ENCODE peak calls at places on chromosomes 13 and 19, in four cellular contexts. S is K562, C is HepG2, W is GM12878. Y is an unnamed sample.

GRCh38 chr19:53915000-53915399 is 5.9 kb downstream of the CACNG7 start:
- DNase-seq in C (no peak), S (peak), W (no peak), Y (peak)

GRCh38 chr19:49071860-49072547 is 495 bp downstream of the KCNA7 start:
- DNase-seq in C (no peak), S (peak), W (no peak), Y (peak)

GRCh38 chr19:36819130-36819630 is 19.0 kb downstream of the ZNF790 start:
- DNase-seq in C (no peak), S (no peak), W (no peak), Y (no peak)

GRCh38 chr19:33507021-33507956 is 14.3 kb downstream of the PEPD start:
- DNase-seq in S (no peak), W (no peak), C (no peak), Y (no peak)

GRCh38 chr19:18765224-18765623 is 25.9 kb downstream of the COMP start:
- DNase-seq in C (no peak), W (no peak), S (no peak), Y (no peak)

GRCh38 chr13:112693831-112694497 is 4.1 kb downstream of the ATP11A start:
- DNase-seq in W (no peak), S (no peak), C (no peak), Y (peak)

GRCh38 chr19:29741226-29741625 is 26.2 kb upstream of the C19orf12 start:
- DNase-seq in W (no peak), S (no peak), C (no peak), Y (no peak)

GRCh38 chr19:14107581-14108461 is 9.7 kb downstream of the PRKACA start:
- DNase-seq in C (no peak), W (no peak), S (no peak), Y (no peak)

GRCh38 chr13:39656325-39656677 is 839 bp downstream of the COG6 start:
- DNase-seq in S (peak), W (no peak), C (no peak), Y (no peak)

GRCh38 chr13:26037302-26037701 is 14.5 kb downstream of the SHISA2 start:
- DNase-seq in W (no peak), S (peak), C (no peak), Y (peak)

GRCh38 chr13:49308104-49308875 is 60.6 kb downstream of the CDADC1 start:
- DNase-seq in W (no peak), C (peak), S (no peak), Y (no peak)

GRCh38 chr13:48302920-48303330 is 626 bp upstream of the RB1 start:
- DNase-seq in S (no peak), C (no peak), W (no peak), Y (no peak)

GRCh38 chr19:56477429-56478338 is 539 bp upstream of the ZNF667 start:
- DNase-seq in W (no peak), S (peak), C (no peak), Y (peak)

GRCh38 chr13:63463782-63464610 is 2048.3 kb upstream of the PCDH20 start:
- DNase-seq in C (no peak), W (peak), S (no peak), Y (no peak)

GRCh38 chr13:62360609-62361008 is 945.0 kb upstream of the PCDH20 start:
- DNase-seq in W (no peak), S (no peak), C (no peak), Y (no peak)

GRCh38 chr19:10586396-10586795 is 716 bp downstream of the AP1M2 start:
- DNase-seq in S (no peak), W (no peak), C (no peak), Y (no peak)

GRCh38 chr13:75541287-75541686 is 3.6 kb upstream of the COMMD6 start:
- DNase-seq in S (peak), C (no peak), W (no peak), Y (no peak)
- TF ChIP-seq MAX in S (no peak), C (no peak), W (no peak), Y (no peak)

GRCh38 chr19:3478409-3479176 is 1.7 kb downstream of the SMIM24 start:
- DNase-seq in W (no peak), C (no peak), S (peak), Y (no peak)

GRCh38 chr19:3479177-3479818 is 1.0 kb downstream of the SMIM24 start:
- DNase-seq in C (no peak), W (no peak), S (peak), Y (peak)

GRCh38 chr19:3479819-3480215 is 508 bp downstream of the SMIM24 start:
- DNase-seq in C (no peak), W (no peak), S (peak), Y (peak)

GRCh38 chr19:3481241-3482090 is 1.1 kb upstream of the SMIM24 start:
- DNase-seq in W (no peak), C (peak), S (peak), Y (no peak)

DNA sequence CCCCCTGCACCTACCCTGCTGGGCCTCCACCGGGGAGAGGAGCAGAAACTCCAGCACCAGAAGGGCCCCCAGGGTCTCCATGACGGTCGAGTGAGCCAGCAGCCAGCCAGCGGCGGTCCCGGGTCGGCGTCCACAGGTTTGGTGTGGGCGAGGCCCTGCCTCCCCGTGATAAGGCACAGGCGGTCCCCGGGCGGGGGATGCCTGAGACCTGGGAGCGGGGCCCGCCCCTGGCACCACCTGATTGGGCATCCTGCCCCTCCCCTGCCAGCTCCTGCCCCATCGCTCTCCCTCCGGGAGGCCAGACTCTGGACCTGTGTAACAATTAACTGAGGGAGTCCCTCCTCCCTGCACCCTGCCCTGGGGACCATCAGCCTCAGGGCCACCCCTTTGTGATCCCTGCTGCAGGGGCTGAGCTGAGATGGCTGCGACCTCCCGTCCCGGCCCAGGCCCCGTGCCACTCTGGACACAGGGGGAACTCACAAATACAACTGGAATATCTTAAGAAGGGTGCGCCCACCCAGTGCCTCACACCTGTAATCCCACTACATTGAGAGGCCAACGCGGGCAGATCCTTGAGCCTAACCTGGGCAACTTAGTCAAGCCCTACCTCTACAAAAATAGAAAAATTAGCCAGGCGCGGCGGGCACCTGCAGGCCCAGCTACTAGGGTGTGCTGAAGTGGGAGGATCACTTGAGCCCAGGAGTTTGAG is at the start of gene SMIM24:
- DNase-seq in C (peak), S (peak), W (no peak), Y (no peak)
- TF ChIP-seq NR2C2 in C (no peak), S (no peak), W (no peak), Y (no peak)

GRCh38 chr19:52825765-52826164 is 4.3 kb upstream of the ZNF28 start:
- DNase-seq in C (no peak), S (no peak), W (no peak), Y (no peak)

DNA sequence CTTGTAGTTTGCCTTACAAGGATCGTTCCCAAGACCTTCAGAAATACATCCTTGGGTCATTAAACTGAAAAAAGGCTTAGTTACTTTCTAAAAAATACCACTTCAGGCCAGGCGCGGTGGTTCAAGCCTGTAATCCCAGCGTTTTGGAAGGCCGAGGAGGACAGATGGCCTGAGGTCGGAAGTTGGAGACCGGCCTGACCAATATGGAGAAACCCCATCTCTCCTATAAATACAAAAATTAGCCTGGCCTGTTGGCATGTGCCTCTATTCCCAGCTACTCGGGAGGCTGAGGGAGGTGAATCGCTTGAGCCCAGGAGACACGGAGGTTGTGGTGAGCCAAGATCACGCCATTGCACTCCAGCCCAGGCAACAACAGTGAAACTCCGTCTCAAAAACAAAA is 2.2 kb upstream of the ZNF28 start:
- DNase-seq in C (no peak), W (no peak), S (no peak), Y (no peak)
- TF ChIP-seq MAX in C (no peak), W (no peak), S (no peak), Y (no peak)

GRCh38 chr19:15298847-15299567 is 33.3 kb downstream of the BRD4 start:
- DNase-seq in C (no peak), W (no peak), S (no peak), Y (no peak)
- TF ChIP-seq NR2C2 in C (no peak), W (no peak), S (no peak), Y (no peak)

GRCh38 chr19:7177926-7178325 is 108.4 kb downstream of the ZNF557 start:
- DNase-seq in S (no peak), C (no peak), W (no peak), Y (no peak)
- TF ChIP-seq MAX in S (no peak), C (no peak), W (no peak), Y (no peak)

DNA sequence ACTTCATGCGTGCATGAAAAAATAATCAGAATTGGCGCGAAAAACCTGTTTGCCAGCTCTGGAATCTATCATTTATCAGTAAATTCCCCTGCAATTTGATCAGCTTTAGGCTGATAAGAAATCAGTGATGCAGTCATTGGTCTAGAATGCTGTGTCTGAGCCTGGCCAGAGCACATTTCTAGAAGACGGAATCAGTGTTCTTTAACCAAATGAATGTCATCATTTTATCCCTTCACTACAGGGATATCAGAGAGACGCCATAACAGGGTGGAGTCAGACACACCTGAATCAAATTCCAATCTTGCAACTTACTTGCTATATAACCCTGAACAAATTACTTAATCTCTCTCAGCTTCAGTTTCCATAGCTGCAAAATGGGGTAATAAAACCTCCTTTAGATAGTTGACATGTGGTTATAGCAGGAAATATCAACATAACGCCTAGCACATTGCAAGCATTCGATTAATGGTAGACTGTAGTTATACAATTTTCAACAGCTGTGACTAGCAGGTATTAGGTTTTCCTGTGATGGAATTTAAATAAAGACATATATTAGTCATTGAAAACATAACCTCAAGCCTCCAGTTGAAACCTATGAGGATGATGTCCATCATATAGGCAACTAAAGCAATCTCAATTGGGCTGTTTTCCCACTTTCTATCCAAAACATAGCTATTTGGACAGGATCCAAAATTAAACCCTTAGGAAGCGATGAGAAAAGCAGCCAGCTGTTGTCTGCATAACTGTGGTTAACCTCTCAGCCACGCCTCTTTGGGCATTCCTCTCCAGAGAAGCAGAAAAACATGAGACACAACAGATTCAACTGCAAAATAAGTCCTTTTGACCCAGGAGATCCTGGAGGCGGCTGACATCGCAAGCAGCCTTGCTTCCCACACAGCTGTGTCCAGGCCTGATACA is 51.6 kb upstream of the UBL3 start:
- DNase-seq in C (no peak), S (peak), W (no peak), Y (no peak)
- TF ChIP-seq NR2C2 in C (no peak), S (no peak), W (no peak), Y (no peak)

GRCh38 chr13:20547479-20547908 is 19.5 kb upstream of the IFT88 start:
- DNase-seq in W (no peak), C (peak), S (no peak), Y (no peak)

GRCh38 chr13:20558982-20559381 is 8.0 kb upstream of the IFT88 start:
- DNase-seq in S (no peak), W (no peak), C (no peak), Y (no peak)

GRCh38 chr13:20550799-20551198 is 16.2 kb upstream of the IFT88 start:
- DNase-seq in S (no peak), C (peak), W (no peak), Y (no peak)

DNA sequence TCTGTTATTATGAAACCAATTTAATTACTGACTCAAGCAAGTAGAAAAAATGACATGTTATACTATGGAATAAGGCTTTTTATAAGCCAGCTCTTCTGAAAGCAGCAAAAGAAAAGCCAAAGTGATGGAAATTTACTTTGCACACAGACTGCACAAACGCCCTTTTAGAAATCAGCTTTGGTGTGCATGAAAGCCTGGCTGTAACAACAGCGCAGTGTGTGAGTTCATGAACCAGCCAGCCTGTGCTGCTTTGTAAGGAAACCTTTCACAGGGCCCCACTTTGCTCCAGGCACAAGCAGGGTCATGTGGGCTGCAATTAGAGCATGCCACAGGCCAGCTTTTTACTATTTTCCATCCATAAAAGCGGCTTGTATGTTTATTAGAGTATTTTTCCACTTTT is 13.6 kb upstream of the IFT88 start:
- DNase-seq in C (peak), S (no peak), W (no peak), Y (no peak)
- TF ChIP-seq MAX in C (peak), S (no peak), W (no peak), Y (no peak)

GRCh38 chr13:32153056-32153455 is 121.5 kb downstream of the FRY start:
- DNase-seq in C (no peak), W (no peak), S (no peak), Y (no peak)
- TF ChIP-seq NR2C2 in C (no peak), W (no peak), S (no peak), Y (no peak)

Y was measured in WTC11.